ENCODE peak calls at places on chromosomes 13 and 19, in four cellular contexts. One of them, this sample, is unnamed.
A peak's percentile ranks its signal among the peaks of the same experiment; 100 is the strongest.

GRCh38 chr19:1422943-1423342 is 15.3 kb upstream of the RPS15 start:
- DNase-seq in aorta: no peak
- DNase-seq in AG04450: no peak
- DNase-seq in body of pancreas: no peak
- DNase-seq in this sample: no peak

GRCh38 chr13:79307866-79308298 is 98.2 kb downstream of the RBM26 start:
- DNase-seq in aorta: no peak
- DNase-seq in AG04450: peak; percentile 11
- DNase-seq in body of pancreas: no peak
- DNase-seq in this sample: no peak

GRCh38 chr13:39811696-39812095 is 156.2 kb downstream of the COG6 start:
- DNase-seq in aorta: no peak
- DNase-seq in AG04450: no peak
- DNase-seq in body of pancreas: no peak
- DNase-seq in this sample: no peak

GRCh38 chr13:63737418-63737817 is 2321.8 kb upstream of the PCDH20 start:
- DNase-seq in aorta: no peak
- DNase-seq in AG04450: no peak
- DNase-seq in body of pancreas: peak; percentile 7
- DNase-seq in this sample: no peak

GRCh38 chr19:10289167-10289835 is 451 bp upstream of the ICAM5 start:
- DNase-seq in aorta: no peak
- DNase-seq in AG04450: no peak
- DNase-seq in body of pancreas: no peak
- DNase-seq in this sample: no peak

GRCh38 chr13:28574617-28575142 is 79.8 kb upstream of the FLT1 start:
- DNase-seq in aorta: peak; percentile 62
- DNase-seq in AG04450: peak; percentile 94
- DNase-seq in body of pancreas: no peak
- DNase-seq in this sample: no peak

GRCh38 chr19:49425922-49426592 is 869 bp downstream of the GFY start:
- DNase-seq in aorta: no peak
- DNase-seq in AG04450: no peak
- DNase-seq in body of pancreas: no peak
- DNase-seq in this sample: no peak

GRCh38 chr13:64441740-64442139 is 2788.4 kb downstream of the PCDH9 start:
- DNase-seq in aorta: no peak
- DNase-seq in AG04450: no peak
- DNase-seq in body of pancreas: no peak
- DNase-seq in this sample: no peak

GRCh38 chr19:28501979-28502378 is 711.0 kb downstream of the UQCRFS1 start:
- DNase-seq in aorta: no peak
- DNase-seq in AG04450: no peak
- DNase-seq in body of pancreas: no peak
- DNase-seq in this sample: no peak

GRCh38 chr13:34816543-34816942 is 125.5 kb upstream of the NBEA start:
- DNase-seq in aorta: no peak
- DNase-seq in AG04450: no peak
- DNase-seq in body of pancreas: no peak
- DNase-seq in this sample: no peak

GRCh38 chr13:44396963-44397580 is 23.4 kb downstream of the SERP2 start:
- DNase-seq in aorta: no peak
- DNase-seq in AG04450: no peak
- DNase-seq in body of pancreas: no peak
- DNase-seq in this sample: no peak

GRCh38 chr13:79659161-79659560 is 178.2 kb downstream of the NDFIP2 start:
- DNase-seq in aorta: no peak
- DNase-seq in AG04450: no peak
- DNase-seq in body of pancreas: no peak
- DNase-seq in this sample: no peak

GRCh38 chr13:21638319-21639282 is 32.3 kb upstream of the FGF9 start:
- DNase-seq in aorta: no peak
- DNase-seq in AG04450: no peak
- DNase-seq in body of pancreas: peak; percentile 28
- DNase-seq in this sample: no peak

GRCh38 chr13:58434943-58435342 is 803.4 kb downstream of the PCDH17 start:
- DNase-seq in aorta: no peak
- DNase-seq in AG04450: no peak
- DNase-seq in body of pancreas: no peak
- DNase-seq in this sample: no peak

GRCh38 chr13:75319244-75319643 is 162.7 kb downstream of the TBC1D4 start:
- DNase-seq in aorta: no peak
- DNase-seq in AG04450: no peak
- DNase-seq in body of pancreas: no peak
- DNase-seq in this sample: no peak

GRCh38 chr13:23515116-23515515 is 55.1 kb upstream of the TNFRSF19 start:
- DNase-seq in aorta: no peak
- DNase-seq in AG04450: no peak
- DNase-seq in body of pancreas: no peak
- DNase-seq in this sample: no peak

GRCh38 chr13:44221657-44222056 is 152.0 kb upstream of the SERP2 start:
- DNase-seq in aorta: no peak
- DNase-seq in AG04450: no peak
- DNase-seq in body of pancreas: no peak
- DNase-seq in this sample: no peak

GRCh38 chr13:65768545-65768944 is 1461.6 kb downstream of the PCDH9 start:
- DNase-seq in aorta: no peak
- DNase-seq in AG04450: no peak
- DNase-seq in body of pancreas: no peak
- DNase-seq in this sample: no peak

GRCh38 chr19:48311384-48311783 is 14.0 kb upstream of the EMP3 start:
- DNase-seq in aorta: no peak
- DNase-seq in AG04450: no peak
- DNase-seq in body of pancreas: no peak
- DNase-seq in this sample: no peak

GRCh38 chr13:28429685-28430290 is 65.1 kb downstream of the FLT1 start:
- DNase-seq in aorta: no peak
- DNase-seq in AG04450: no peak
- DNase-seq in body of pancreas: no peak
- DNase-seq in this sample: no peak

GRCh38 chr13:49098198-49098597 is 121.9 kb upstream of the MLNR start:
- DNase-seq in aorta: no peak
- DNase-seq in AG04450: peak; percentile 83
- DNase-seq in body of pancreas: no peak
- DNase-seq in this sample: peak; percentile 58

GRCh38 chr13:23628250-23628649 is 58.0 kb downstream of the TNFRSF19 start:
- DNase-seq in aorta: no peak
- DNase-seq in AG04450: no peak
- DNase-seq in body of pancreas: no peak
- DNase-seq in this sample: no peak

DNA sequence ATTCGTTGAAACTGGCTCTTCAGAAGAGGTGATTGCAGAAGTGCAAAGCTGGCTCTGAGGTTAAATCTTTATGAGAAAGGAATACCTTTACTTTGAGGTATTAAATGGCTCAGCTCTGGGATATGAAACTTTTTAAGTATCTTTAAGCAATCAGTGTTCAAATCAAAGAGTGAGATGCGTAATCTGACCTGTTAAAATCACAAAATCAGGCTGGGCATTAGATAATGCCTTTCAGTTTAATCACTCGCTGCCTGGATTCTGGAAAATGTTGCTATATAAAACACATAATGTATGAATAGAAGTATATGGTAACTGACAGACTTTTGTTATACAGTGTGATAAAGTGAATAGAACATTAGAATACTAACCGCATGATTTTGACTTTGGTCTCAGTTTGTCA is 2.0 kb upstream of the DGKH start:
- DNase-seq in aorta: no peak
- DNase-seq in AG04450: no peak
- DNase-seq in body of pancreas: no peak
- DNase-seq in this sample: no peak
- H3K4me3 ChIP-seq in aorta: no peak overlapping the region
- H3K4me3 ChIP-seq in AG04450: no peak overlapping the region
- H3K4me3 ChIP-seq in body of pancreas: no peak overlapping the region
- H3K4me3 ChIP-seq in this sample: no peak overlapping the region

DNA sequence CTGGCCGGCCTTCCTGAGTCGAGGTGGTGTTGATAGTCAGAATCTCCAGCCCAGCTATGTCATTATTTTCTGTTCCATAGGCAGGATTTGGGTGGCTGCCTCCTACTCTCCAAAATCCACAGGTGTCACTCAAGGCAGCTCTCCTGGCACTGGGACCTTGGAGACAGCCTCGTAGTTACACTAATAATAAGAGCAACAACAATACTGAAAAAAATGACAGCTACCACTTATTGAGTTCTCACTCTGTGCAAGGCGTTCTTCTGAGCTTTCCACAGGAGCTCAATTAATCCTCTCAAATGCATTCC is 12.2 kb upstream of the KLK12 start:
- DNase-seq in aorta: no peak
- DNase-seq in AG04450: no peak
- DNase-seq in body of pancreas: peak; percentile 67
- DNase-seq in this sample: no peak
- H3K4me3 ChIP-seq in aorta: no peak overlapping the region
- H3K4me3 ChIP-seq in AG04450: no peak overlapping the region
- H3K4me3 ChIP-seq in body of pancreas: no peak overlapping the region
- H3K4me3 ChIP-seq in this sample: no peak overlapping the region

DNA sequence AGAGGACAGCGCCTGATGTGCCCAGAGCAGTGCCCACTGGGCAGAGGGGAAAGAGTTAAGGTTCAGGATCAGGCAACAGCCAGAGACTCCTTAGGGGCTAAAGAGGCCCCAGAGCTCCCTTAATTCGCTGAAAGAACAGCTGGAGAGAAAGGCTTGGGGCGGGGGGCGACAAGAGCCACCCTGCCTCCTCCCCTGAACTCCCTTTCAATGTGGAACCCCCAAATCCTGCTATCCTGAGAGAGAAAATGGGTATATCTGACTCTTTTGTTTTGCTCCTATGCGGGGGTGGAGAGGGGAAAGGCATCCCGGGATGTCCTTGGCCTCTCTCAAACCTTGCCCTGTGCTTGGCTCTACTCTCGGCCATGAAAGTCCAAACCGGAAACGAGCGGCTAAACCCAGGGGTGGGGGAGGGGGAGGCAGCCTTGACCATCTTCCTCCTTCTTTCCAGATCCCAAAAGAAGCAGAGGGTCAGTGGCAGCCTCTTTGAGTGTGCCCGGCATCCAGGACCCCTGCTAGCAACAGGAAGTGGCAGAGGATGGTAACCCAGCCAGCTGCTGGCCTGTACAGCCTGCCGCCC is 4.7 kb downstream of the PRKACA start:
- DNase-seq in aorta: peak; percentile 70
- DNase-seq in AG04450: no peak
- DNase-seq in body of pancreas: no peak
- DNase-seq in this sample: no peak
- H3K4me3 ChIP-seq in aorta: no peak overlapping the region
- H3K4me3 ChIP-seq in AG04450: no peak overlapping the region
- H3K4me3 ChIP-seq in body of pancreas: no peak overlapping the region
- H3K4me3 ChIP-seq in this sample: no peak overlapping the region

DNA sequence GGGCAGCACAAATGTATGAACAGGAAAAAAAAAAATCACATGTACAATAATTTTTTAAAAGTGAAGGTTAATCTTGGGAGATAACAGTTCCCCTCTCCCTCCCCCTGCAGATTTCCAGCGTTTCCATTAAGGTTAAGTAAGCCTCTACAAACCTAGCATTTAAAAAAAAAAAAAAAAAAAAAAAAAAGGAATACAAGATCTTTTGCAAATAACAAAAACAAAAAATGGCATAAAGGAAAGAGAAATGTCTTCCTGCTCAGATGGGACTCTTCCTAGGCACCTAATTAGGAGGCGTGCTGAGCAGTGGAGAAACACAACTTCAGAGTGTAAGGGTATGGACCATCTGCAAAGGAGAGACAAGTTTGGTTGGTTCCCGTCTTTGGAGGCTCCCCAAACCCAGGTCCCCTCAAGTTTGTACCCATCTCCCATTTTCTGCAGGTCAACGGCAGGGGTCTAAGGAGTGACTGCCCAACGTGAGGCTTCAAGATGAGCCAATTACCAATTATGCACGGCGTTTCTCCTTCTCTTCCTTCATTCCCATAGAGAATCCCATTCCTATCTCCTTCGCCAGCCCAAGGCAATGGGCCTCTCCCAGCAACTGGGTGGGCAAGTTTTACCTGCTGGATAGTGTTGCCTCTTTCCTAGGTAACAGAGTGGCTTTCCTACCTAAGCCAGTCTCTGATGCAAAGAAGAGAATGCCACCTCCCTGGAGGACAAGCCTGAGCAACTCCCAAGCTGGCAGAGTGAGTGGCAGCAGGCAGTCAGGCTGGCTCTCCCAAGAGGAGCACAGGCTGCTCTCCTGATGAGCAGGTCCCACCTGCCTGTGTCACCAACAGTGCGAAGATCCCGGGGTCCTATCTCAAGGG is 5.1 kb upstream of the ECH1 start:
- DNase-seq in aorta: peak; percentile 44
- DNase-seq in AG04450: no peak
- DNase-seq in body of pancreas: no peak
- DNase-seq in this sample: no peak
- H3K4me3 ChIP-seq in aorta: no peak overlapping the region
- H3K4me3 ChIP-seq in AG04450: no peak overlapping the region
- H3K4me3 ChIP-seq in body of pancreas: no peak overlapping the region
- H3K4me3 ChIP-seq in this sample: no peak overlapping the region

This sample was measured in Peyer's patch.